ENCODE peak calls at places on chromosomes 11 and 22, in seven cellular contexts. I is prostate gland; Q is substantia nigra; U is Kasumi-1; X is head of caudate nucleus; D is stimulated activated CD4-positive, alpha-beta T cell treated with anti-CD3 and anti-CD28 coated beads, Interleukin-4, amount 100 ng/mL, for 48 hours; V is mesothelial cell of epicardium. O is an unnamed sample.

GRCh38 chr11:5380740-5381342 is 2.8 kb upstream of the OR51M1 start:
- DNase-seq in Q (peak; percentile 31), V (peak; percentile 25), U (peak; percentile 57), X (peak; percentile 53), D (peak; percentile 15), I (peak; percentile 9), O (peak; percentile 56)

GRCh38 chr11:126390418-126390817 is 34.9 kb downstream of the ST3GAL4 start:
- DNase-seq in I (no peak), Q (no peak), D (no peak), X (no peak), U (no peak), V (no peak), O (no peak)

GRCh38 chr22:23219787-23220484 is 39.6 kb downstream of the BCR start:
- DNase-seq in V (no peak), D (peak; percentile 58), U (peak; percentile 87), I (no peak), X (peak; percentile 51), Q (no peak), O (no peak)

GRCh38 chr22:47102648-47103047 is 340.2 kb downstream of the TBC1D22A start:
- DNase-seq in X (no peak), Q (no peak), I (no peak), D (no peak), U (no peak), V (no peak), O (no peak)

GRCh38 chr11:27241316-27242122 is 121.5 kb downstream of the CCDC34 start:
- DNase-seq in U (no peak), Q (no peak), D (no peak), I (no peak), V (no peak), X (no peak), O (no peak)

GRCh38 chr11:73151371-73151870 is 9.3 kb upstream of the FCHSD2 start:
- DNase-seq in I (no peak), Q (no peak), D (no peak), V (no peak), U (no peak), X (peak; percentile 9), O (no peak)

GRCh38 chr22:23835773-23836144 is 3.0 kb downstream of the DERL3 start:
- DNase-seq in D (no peak), Q (no peak), I (no peak), X (no peak), U (no peak), V (no peak), O (peak; percentile 68)

GRCh38 chr11:79503028-79503427 is 62.2 kb upstream of the TENM4 start:
- DNase-seq in Q (no peak), D (no peak), X (no peak), V (no peak), U (no peak), I (no peak), O (peak; percentile 1)

GRCh38 chr22:47551438-47551788 is 789.0 kb downstream of the TBC1D22A start:
- DNase-seq in Q (no peak), D (no peak), I (no peak), X (peak; percentile 3), V (no peak), U (no peak), O (no peak)

GRCh38 chr11:57325735-57326048 is 940 bp upstream of the TNKS1BP1 start:
- DNase-seq in X (no peak), Q (no peak), V (no peak), I (peak; percentile 79), U (no peak), D (no peak), O (no peak)

GRCh38 chr11:101912823-101913284 is 2.0 kb upstream of the CEP126 start:
- DNase-seq in U (no peak), I (no peak), V (no peak), D (no peak), X (no peak), Q (no peak), O (no peak)

GRCh38 chr11:110430267-110431211 is 791 bp downstream of the FDX1 start:
- DNase-seq in I (peak; percentile 34), X (peak; percentile 73), D (no peak), U (peak; percentile 21), Q (no peak), V (no peak), O (peak; percentile 48)

GRCh38 chr11:94271885-94272372 is 32.5 kb upstream of the IZUMO1R start:
- DNase-seq in I (no peak), D (no peak), U (no peak), X (no peak), V (no peak), Q (no peak), O (no peak)

GRCh38 chr11:68077617-68078592 is 39.1 kb downstream of the TCIRG1 start:
- DNase-seq in Q (no peak), D (no peak), U (no peak), V (no peak), X (no peak), I (no peak), O (no peak)

GRCh38 chr11:130653838-130654601 is 205.6 kb downstream of the ADAMTS15 start:
- DNase-seq in V (no peak), I (peak; percentile 74), X (no peak), Q (no peak), U (no peak), D (no peak), O (peak; percentile 96)

GRCh38 chr11:109096266-109096665 is 325.7 kb upstream of the C11orf87 start:
- DNase-seq in U (no peak), X (no peak), Q (no peak), I (no peak), D (no peak), V (no peak), O (no peak)

GRCh38 chr11:129144256-129144655 is 47.9 kb downstream of the ARHGAP32 start:
- DNase-seq in X (no peak), U (no peak), I (no peak), Q (no peak), V (no peak), D (no peak), O (no peak)

GRCh38 chr22:50599816-50600454 is 658 bp upstream of the MAPK8IP2 start:
- DNase-seq in I (no peak), V (peak; percentile 80), U (peak; percentile 46), Q (peak; percentile 26), X (peak; percentile 74), D (peak; percentile 45), O (no peak)

GRCh38 chr11:33452806-33453205 is 195.6 kb downstream of the HIPK3 start:
- DNase-seq in V (no peak), I (no peak), U (no peak), Q (no peak), X (no peak), D (no peak), O (no peak)

GRCh38 chr11:62804310-62805043 is 763 bp downstream of the NXF1 start:
- DNase-seq in U (peak; percentile 38), Q (no peak), V (no peak), X (no peak), I (no peak), D (no peak), O (no peak)

GRCh38 chr11:66443602-66444001 is 5.0 kb upstream of the MRPL11 start:
- DNase-seq in I (no peak), D (no peak), X (no peak), V (no peak), U (peak; percentile 83), Q (no peak), O (no peak)

GRCh38 chr22:40449676-40450035 is 79.3 kb downstream of the SGSM3 start:
- DNase-seq in V (no peak), Q (no peak), U (no peak), X (no peak), D (no peak), I (no peak), O (peak; percentile 75)

GRCh38 chr11:85123752-85124231 is 503.4 kb downstream of the DLG2 start:
- DNase-seq in V (no peak), U (no peak), Q (no peak), D (no peak), I (no peak), X (no peak), O (no peak)

GRCh38 chr11:63614136-63614664 is at the start of gene PLAAT3:
- DNase-seq in V (no peak), Q (peak; percentile 80), I (no peak), U (no peak), X (peak; percentile 88), D (peak; percentile 9), O (peak; percentile 44)

GRCh38 chr11:117875397-117876048 is 935 bp downstream of the FXYD6 start:
- DNase-seq in X (peak; percentile 51), D (no peak), U (no peak), V (no peak), I (no peak), Q (no peak), O (peak; percentile 79)

GRCh38 chr11:123185326-123185725 is 9.7 kb downstream of the CLMP start:
- DNase-seq in D (no peak), U (no peak), V (no peak), X (no peak), I (no peak), Q (no peak), O (no peak)

GRCh38 chr11:20131744-20132666 is 28.3 kb downstream of the DBX1 start:
- DNase-seq in X (peak; percentile 77), U (peak; percentile 65), V (no peak), I (peak; percentile 50), D (no peak), Q (peak; percentile 28), O (peak; percentile 74)

GRCh38 chr11:68006606-68007166 is 2.8 kb upstream of the UNC93B1 start:
- DNase-seq in I (no peak), U (no peak), D (no peak), X (no peak), V (no peak), Q (no peak), O (no peak)

GRCh38 chr11:108890482-108891092 is 225.7 kb downstream of the DDX10 start:
- DNase-seq in D (no peak), V (no peak), Q (no peak), U (no peak), I (no peak), X (no peak), O (peak; percentile 42)

GRCh38 chr11:69731110-69731509 is 27.3 kb upstream of the FGF19 start:
- DNase-seq in U (no peak), I (no peak), Q (no peak), X (no peak), D (no peak), V (no peak), O (no peak)

GRCh38 chr11:8056810-8057463 is 24.1 kb upstream of the TUB start:
- DNase-seq in X (peak; percentile 36), I (no peak), D (no peak), U (no peak), Q (no peak), V (no peak), O (no peak)

O was measured in G401.